ENCODE peak calls at places on chromosomes 4 and X, in seven cellular contexts. One of them, this sample, is unnamed.

GRCh38 chr4:137300776-137301175 is 231.5 kb downstream of the PCDH18 start:
- DNase-seq in HepG2: no peak
- DNase-seq in GM12878: no peak
- DNase-seq in SK-N-SH: no peak
- DNase-seq in GM12891: no peak
- DNase-seq in H1: no peak
- DNase-seq in K562: no peak
- DNase-seq in this sample: no peak

GRCh38 chr4:140628016-140628415 is 59.3 kb upstream of the UCP1 start:
- DNase-seq in HepG2: no peak
- DNase-seq in GM12878: no peak
- DNase-seq in SK-N-SH: no peak
- DNase-seq in GM12891: no peak
- DNase-seq in H1: no peak
- DNase-seq in K562: no peak
- DNase-seq in this sample: no peak

GRCh38 chr4:128379860-128380259 is 92.2 kb upstream of the PGRMC2 start:
- DNase-seq in HepG2: peak; percentile 12
- DNase-seq in GM12878: no peak
- DNase-seq in SK-N-SH: peak; percentile 25
- DNase-seq in GM12891: peak; percentile 12
- DNase-seq in H1: no peak
- DNase-seq in K562: peak; percentile 49
- DNase-seq in this sample: no peak

GRCh38 chr4:21656832-21657231 is 291.7 kb downstream of the KCNIP4 start:
- DNase-seq in HepG2: peak; percentile 2
- DNase-seq in GM12878: no peak
- DNase-seq in SK-N-SH: no peak
- DNase-seq in GM12891: no peak
- DNase-seq in H1: peak; percentile 2
- DNase-seq in K562: no peak
- DNase-seq in this sample: no peak

GRCh38 chr4:5524451-5524850 is 183.9 kb downstream of the EVC2 start:
- DNase-seq in HepG2: no peak
- DNase-seq in GM12878: no peak
- DNase-seq in SK-N-SH: no peak
- DNase-seq in GM12891: no peak
- DNase-seq in H1: no peak
- DNase-seq in K562: no peak
- DNase-seq in this sample: no peak

GRCh38 chrX:149648932-149649331 is 17.3 kb upstream of the TMEM185A start:
- DNase-seq in HepG2: no peak
- DNase-seq in GM12878: no peak
- DNase-seq in SK-N-SH: no peak
- DNase-seq in GM12891: no peak
- DNase-seq in H1: no peak
- DNase-seq in K562: no peak
- DNase-seq in this sample: no peak

GRCh38 chr4:118756429-118756828 is 71.2 kb downstream of the METTL14 start:
- DNase-seq in HepG2: peak; percentile 6
- DNase-seq in GM12878: no peak
- DNase-seq in SK-N-SH: no peak
- DNase-seq in GM12891: no peak
- DNase-seq in H1: no peak
- DNase-seq in K562: no peak
- DNase-seq in this sample: no peak

GRCh38 chr4:40672528-40673522 is 43.2 kb upstream of the RBM47 start:
- DNase-seq in HepG2: peak; percentile 57
- DNase-seq in GM12878: peak; percentile 98
- DNase-seq in SK-N-SH: no peak
- DNase-seq in GM12891: peak; percentile 35
- DNase-seq in H1: peak; percentile 17
- DNase-seq in K562: no peak
- DNase-seq in this sample: peak; percentile 31

GRCh38 chrX:4764888-4765287 is 1051.4 kb upstream of the PRKX start:
- DNase-seq in HepG2: no peak
- DNase-seq in GM12878: no peak
- DNase-seq in SK-N-SH: no peak
- DNase-seq in GM12891: no peak
- DNase-seq in H1: no peak
- DNase-seq in K562: no peak
- DNase-seq in this sample: no peak

GRCh38 chrX:86148594-86148993 is 343 bp downstream of the DACH2 start:
- DNase-seq in HepG2: no peak
- DNase-seq in GM12878: no peak
- DNase-seq in SK-N-SH: no peak
- DNase-seq in GM12891: no peak
- DNase-seq in H1: no peak
- DNase-seq in K562: no peak
- DNase-seq in this sample: no peak

GRCh38 chr4:156085073-156085472 is 131.4 kb upstream of the CTSO start:
- DNase-seq in HepG2: no peak
- DNase-seq in GM12878: no peak
- DNase-seq in SK-N-SH: no peak
- DNase-seq in GM12891: no peak
- DNase-seq in H1: no peak
- DNase-seq in K562: no peak
- DNase-seq in this sample: no peak

GRCh38 chr4:576991-577498 is 950 bp upstream of the TMEM271 start:
- DNase-seq in HepG2: no peak
- DNase-seq in GM12878: no peak
- DNase-seq in SK-N-SH: peak; percentile 57
- DNase-seq in GM12891: no peak
- DNase-seq in H1: no peak
- DNase-seq in K562: no peak
- DNase-seq in this sample: no peak

GRCh38 chr4:574346-575161 is 1.5 kb downstream of the TMEM271 start:
- DNase-seq in HepG2: no peak
- DNase-seq in GM12878: no peak
- DNase-seq in SK-N-SH: no peak
- DNase-seq in GM12891: no peak
- DNase-seq in H1: no peak
- DNase-seq in K562: no peak
- DNase-seq in this sample: no peak

GRCh38 chr4:576245-576821 is at the start of gene TMEM271:
- DNase-seq in HepG2: no peak
- DNase-seq in GM12878: no peak
- DNase-seq in SK-N-SH: peak; percentile 60
- DNase-seq in GM12891: no peak
- DNase-seq in H1: no peak
- DNase-seq in K562: no peak
- DNase-seq in this sample: no peak

GRCh38 chr4:573122-573892 is 2.8 kb downstream of the TMEM271 start:
- DNase-seq in HepG2: no peak
- DNase-seq in GM12878: no peak
- DNase-seq in SK-N-SH: peak; percentile 59
- DNase-seq in GM12891: no peak
- DNase-seq in H1: no peak
- DNase-seq in K562: no peak
- DNase-seq in this sample: no peak

DNA sequence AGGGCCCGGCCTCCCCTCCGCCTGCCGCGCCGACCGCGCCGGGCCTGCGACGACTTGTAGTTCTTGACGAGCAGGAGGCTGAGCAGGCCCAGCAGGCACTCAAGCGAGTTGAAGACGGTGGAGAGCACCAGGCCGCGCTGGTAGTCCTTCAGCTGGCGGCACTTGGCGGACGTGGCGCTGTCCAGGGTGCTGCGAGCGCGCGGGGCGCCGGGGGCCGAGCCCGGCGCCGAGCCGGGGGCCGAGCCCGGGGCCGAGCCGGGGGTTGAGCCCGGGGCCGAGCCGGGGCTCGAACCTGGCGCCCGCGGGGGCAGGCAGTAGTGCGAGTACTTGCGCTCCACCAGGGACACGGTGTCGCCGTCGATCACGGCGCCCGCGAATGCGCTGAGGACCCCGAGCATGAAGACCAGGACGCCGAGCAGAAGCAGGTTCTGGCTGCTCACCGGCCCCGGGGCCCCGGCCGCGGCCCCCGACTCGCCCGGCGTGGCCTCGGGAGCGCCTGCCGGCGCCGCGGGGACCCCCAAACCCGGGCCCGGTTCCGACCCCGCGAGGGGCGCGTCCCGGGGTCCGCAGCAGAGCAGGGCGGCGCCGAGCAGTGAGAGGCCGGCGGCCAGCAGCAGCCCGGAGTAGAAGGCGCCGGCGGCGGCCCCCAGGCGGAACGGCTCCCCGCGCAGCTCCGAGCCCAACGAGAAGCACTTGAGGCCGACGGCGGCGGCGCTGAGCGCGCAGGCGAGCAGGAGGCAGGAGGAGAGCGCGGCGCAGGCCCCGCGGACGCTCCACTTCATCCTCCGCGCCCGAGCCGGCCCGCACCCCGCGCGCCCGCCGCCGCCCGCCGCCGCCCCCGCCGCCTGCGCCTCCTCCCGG is 584 bp downstream of the TMEM271 start:
- DNase-seq in HepG2: no peak
- DNase-seq in GM12878: no peak
- DNase-seq in SK-N-SH: peak; percentile 68
- DNase-seq in GM12891: no peak
- DNase-seq in H1: peak; percentile 47
- DNase-seq in K562: no peak
- DNase-seq in this sample: no peak
- TF ChIP-seq TAF1 in HepG2: no peak
- TF ChIP-seq TAF1 in GM12878: no peak
- TF ChIP-seq TAF1 in SK-N-SH: no peak
- TF ChIP-seq TAF1 in GM12891: no peak
- TF ChIP-seq TAF1 in H1: no peak
- TF ChIP-seq TAF1 in K562: no peak
- TF ChIP-seq TAF1 in this sample: no peak

DNA sequence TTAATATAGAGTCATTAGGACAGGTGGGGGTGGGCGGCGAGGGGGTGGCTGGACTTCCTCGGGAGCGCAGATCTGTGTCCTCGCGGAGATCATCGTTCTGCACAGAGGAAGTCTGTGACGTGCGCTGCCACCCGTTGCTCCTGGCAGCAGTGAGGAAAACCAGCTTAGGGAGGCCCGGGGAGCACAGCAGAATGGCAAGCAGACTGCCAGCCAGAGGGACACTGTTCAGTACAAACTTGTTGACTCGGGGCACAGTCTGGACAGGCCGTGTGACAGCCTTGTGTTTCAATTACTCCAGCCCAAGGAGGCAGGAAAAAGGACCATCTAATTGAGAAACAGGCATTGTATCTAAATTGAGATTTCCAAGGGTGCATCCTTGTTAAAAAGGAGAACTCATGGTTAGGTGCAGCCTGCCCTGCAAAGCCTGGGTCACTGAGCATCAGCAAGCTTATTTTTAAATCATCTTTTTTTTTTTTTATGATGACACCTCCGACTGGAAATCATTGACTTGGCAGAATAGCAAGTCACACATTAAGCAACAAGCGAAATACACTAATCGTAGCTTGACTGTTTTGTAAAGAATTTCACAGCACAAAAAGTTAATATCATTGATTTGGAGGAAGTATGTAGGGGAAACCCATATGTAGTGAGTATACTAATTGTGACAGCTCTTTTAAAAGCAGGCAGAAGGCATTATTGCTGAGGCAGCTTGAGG is 512.0 kb upstream of the FAT1 start:
- DNase-seq in HepG2: no peak
- DNase-seq in GM12878: no peak
- DNase-seq in SK-N-SH: peak; percentile 46
- DNase-seq in GM12891: no peak
- DNase-seq in H1: no peak
- DNase-seq in K562: no peak
- DNase-seq in this sample: no peak
- TF ChIP-seq TAF1 in HepG2: no peak
- TF ChIP-seq TAF1 in GM12878: no peak
- TF ChIP-seq TAF1 in SK-N-SH: no peak
- TF ChIP-seq TAF1 in GM12891: no peak
- TF ChIP-seq TAF1 in H1: no peak
- TF ChIP-seq TAF1 in K562: no peak
- TF ChIP-seq TAF1 in this sample: no peak

GRCh38 chr4:7451434-7451789 is 16.7 kb upstream of the PSAPL1 start:
- DNase-seq in HepG2: no peak
- DNase-seq in GM12878: no peak
- DNase-seq in SK-N-SH: no peak
- DNase-seq in GM12891: no peak
- DNase-seq in H1: no peak
- DNase-seq in K562: no peak
- DNase-seq in this sample: no peak
- TF ChIP-seq TAF1 in HepG2: no peak
- TF ChIP-seq TAF1 in GM12878: no peak
- TF ChIP-seq TAF1 in SK-N-SH: no peak
- TF ChIP-seq TAF1 in GM12891: no peak
- TF ChIP-seq TAF1 in H1: no peak
- TF ChIP-seq TAF1 in K562: no peak
- TF ChIP-seq TAF1 in this sample: no peak

GRCh38 chr4:71045256-71045655 is 51.8 kb downstream of the DCK start:
- DNase-seq in HepG2: no peak
- DNase-seq in GM12878: no peak
- DNase-seq in SK-N-SH: no peak
- DNase-seq in GM12891: no peak
- DNase-seq in H1: no peak
- DNase-seq in K562: no peak
- DNase-seq in this sample: no peak

GRCh38 chr4:71049395-71049794 is 55.9 kb downstream of the DCK start:
- DNase-seq in HepG2: no peak
- DNase-seq in GM12878: no peak
- DNase-seq in SK-N-SH: no peak
- DNase-seq in GM12891: no peak
- DNase-seq in H1: no peak
- DNase-seq in K562: no peak
- DNase-seq in this sample: no peak

GRCh38 chr4:71052716-71053115 is 59.3 kb downstream of the DCK start:
- DNase-seq in HepG2: no peak
- DNase-seq in GM12878: no peak
- DNase-seq in SK-N-SH: no peak
- DNase-seq in GM12891: no peak
- DNase-seq in H1: no peak
- DNase-seq in K562: no peak
- DNase-seq in this sample: no peak

GRCh38 chr4:71052034-71052433 is 58.6 kb downstream of the DCK start:
- DNase-seq in HepG2: no peak
- DNase-seq in GM12878: no peak
- DNase-seq in SK-N-SH: no peak
- DNase-seq in GM12891: no peak
- DNase-seq in H1: no peak
- DNase-seq in K562: no peak
- DNase-seq in this sample: no peak

GRCh38 chr4:71050809-71051208 is 57.4 kb downstream of the DCK start:
- DNase-seq in HepG2: no peak
- DNase-seq in GM12878: no peak
- DNase-seq in SK-N-SH: no peak
- DNase-seq in GM12891: no peak
- DNase-seq in H1: no peak
- DNase-seq in K562: no peak
- DNase-seq in this sample: no peak
- TF ChIP-seq TAF1 in HepG2: no peak
- TF ChIP-seq TAF1 in GM12878: no peak
- TF ChIP-seq TAF1 in SK-N-SH: no peak
- TF ChIP-seq TAF1 in GM12891: no peak
- TF ChIP-seq TAF1 in H1: no peak
- TF ChIP-seq TAF1 in K562: no peak
- TF ChIP-seq TAF1 in this sample: no peak

GRCh38 chr4:7987148-7987989 is 47.7 kb upstream of the AFAP1 start:
- DNase-seq in HepG2: peak; percentile 69
- DNase-seq in GM12878: peak; percentile 23
- DNase-seq in SK-N-SH: peak; percentile 86
- DNase-seq in GM12891: peak; percentile 75
- DNase-seq in H1: no peak
- DNase-seq in K562: peak; percentile 73
- DNase-seq in this sample: peak; percentile 58
- TF ChIP-seq TAF1 in HepG2: no peak
- TF ChIP-seq TAF1 in GM12878: no peak
- TF ChIP-seq TAF1 in SK-N-SH: no peak
- TF ChIP-seq TAF1 in GM12891: no peak
- TF ChIP-seq TAF1 in H1: no peak
- TF ChIP-seq TAF1 in K562: no peak
- TF ChIP-seq TAF1 in this sample: no peak

This sample was measured in GM12892.